ENCODE peak calls at places on chromosomes 11 and 22, in six cellular contexts. G, R, Z, P, N and M are unnamed samples.

GRCh38 chr11:115682101-115682500 is 177.9 kb upstream of the CADM1 start:
- DNase-seq in P (no peak), N (no peak), Z (no peak), G (no peak), R (no peak), M (no peak)

GRCh38 chr11:33895752-33896137 is 3.9 kb upstream of the LMO2 start:
- DNase-seq in G (no peak), N (no peak), P (no peak), R (peak; percentile 43), Z (no peak), M (no peak)

GRCh38 chr11:109680127-109680526 is 258.1 kb downstream of the C11orf87 start:
- DNase-seq in P (no peak), N (no peak), R (no peak), G (no peak), Z (no peak), M (no peak)

GRCh38 chr22:42284230-42284591 is 13.8 kb upstream of the TCF20 start:
- DNase-seq in N (no peak), Z (no peak), G (no peak), R (no peak), P (no peak), M (no peak)

GRCh38 chr22:33271390-33272161 is 213.4 kb upstream of the SYN3 start:
- DNase-seq in R (peak; percentile 87), P (no peak), G (peak; percentile 87), Z (no peak), N (peak; percentile 44), M (peak; percentile 26)

GRCh38 chr11:69010361-69010891 is 2.6 kb downstream of the MRGPRF start:
- DNase-seq in N (no peak), Z (no peak), G (no peak), P (no peak), R (no peak), M (no peak)

GRCh38 chr11:130653838-130654601 is 205.6 kb downstream of the ADAMTS15 start:
- DNase-seq in N (peak; percentile 64), R (peak; percentile 74), P (no peak), G (peak; percentile 72), Z (no peak), M (peak; percentile 61)

GRCh38 chr11:12802418-12803085 is 128.3 kb downstream of the TEAD1 start:
- DNase-seq in G (peak; percentile 95), P (no peak), N (peak; percentile 84), R (peak; percentile 84), Z (peak; percentile 82), M (no peak)

GRCh38 chr22:25488244-25489020 is 76.0 kb upstream of the GRK3 start:
- DNase-seq in P (no peak), G (peak; percentile 88), Z (peak; percentile 54), R (peak; percentile 27), N (peak; percentile 41), M (peak; percentile 20)

GRCh38 chr11:9459573-9460321 is 1.1 kb upstream of the ZNF143 start:
- DNase-seq in P (no peak), G (no peak), Z (peak; percentile 32), R (peak; percentile 12), N (peak; percentile 27), M (peak; percentile 35)

GRCh38 chr22:30208631-30209603 is 37.6 kb downstream of the LIF start:
- DNase-seq in N (peak; percentile 38), P (no peak), Z (peak; percentile 87), G (peak; percentile 81), R (no peak), M (peak; percentile 54)

GRCh38 chr22:19959043-19959586 is 17.5 kb upstream of the TXNRD2 start:
- DNase-seq in G (peak; percentile 80), R (peak; percentile 73), P (no peak), Z (peak; percentile 82), N (peak; percentile 78), M (peak; percentile 59)

GRCh38 chr22:39097098-39098020 is at the start of gene APOBEC3H:
- DNase-seq in G (peak; percentile 19), R (peak; percentile 21), P (no peak), Z (peak; percentile 35), N (peak; percentile 41), M (peak; percentile 25)

GRCh38 chr22:18032455-18033101 is 8.2 kb upstream of the MICAL3 start:
- DNase-seq in Z (peak; percentile 73), P (no peak), G (no peak), R (no peak), N (no peak), M (no peak)

GRCh38 chr11:14300661-14301304 is 58.2 kb downstream of the RRAS2 start:
- DNase-seq in N (peak; percentile 48), G (peak; percentile 45), R (peak; percentile 42), Z (peak; percentile 36), P (no peak), M (peak; percentile 17)

GRCh38 chr11:19935507-19935906 is 222.9 kb downstream of the NAV2 start:
- DNase-seq in P (no peak), Z (no peak), R (no peak), G (no peak), N (no peak), M (no peak)

GRCh38 chr22:30221121-30221992 is 25.2 kb downstream of the LIF start:
- DNase-seq in G (no peak), R (no peak), N (peak; percentile 46), Z (no peak), P (no peak), M (no peak)

GRCh38 chr11:72683782-72684200 is 9.6 kb upstream of the PDE2A start:
- DNase-seq in Z (peak; percentile 58), G (peak; percentile 58), N (peak; percentile 60), P (no peak), R (peak; percentile 49), M (peak; percentile 73)

GRCh38 chr11:72680624-72681158 is 6.5 kb upstream of the PDE2A start:
- DNase-seq in R (no peak), G (no peak), N (no peak), Z (no peak), P (no peak), M (no peak)

GRCh38 chr11:72679869-72680268 is 5.6 kb upstream of the PDE2A start:
- DNase-seq in R (no peak), G (no peak), N (no peak), Z (no peak), P (no peak), M (no peak)

GRCh38 chr11:72682238-72682872 is 8.1 kb upstream of the PDE2A start:
- DNase-seq in R (no peak), N (no peak), Z (no peak), G (no peak), P (no peak), M (no peak)

DNA sequence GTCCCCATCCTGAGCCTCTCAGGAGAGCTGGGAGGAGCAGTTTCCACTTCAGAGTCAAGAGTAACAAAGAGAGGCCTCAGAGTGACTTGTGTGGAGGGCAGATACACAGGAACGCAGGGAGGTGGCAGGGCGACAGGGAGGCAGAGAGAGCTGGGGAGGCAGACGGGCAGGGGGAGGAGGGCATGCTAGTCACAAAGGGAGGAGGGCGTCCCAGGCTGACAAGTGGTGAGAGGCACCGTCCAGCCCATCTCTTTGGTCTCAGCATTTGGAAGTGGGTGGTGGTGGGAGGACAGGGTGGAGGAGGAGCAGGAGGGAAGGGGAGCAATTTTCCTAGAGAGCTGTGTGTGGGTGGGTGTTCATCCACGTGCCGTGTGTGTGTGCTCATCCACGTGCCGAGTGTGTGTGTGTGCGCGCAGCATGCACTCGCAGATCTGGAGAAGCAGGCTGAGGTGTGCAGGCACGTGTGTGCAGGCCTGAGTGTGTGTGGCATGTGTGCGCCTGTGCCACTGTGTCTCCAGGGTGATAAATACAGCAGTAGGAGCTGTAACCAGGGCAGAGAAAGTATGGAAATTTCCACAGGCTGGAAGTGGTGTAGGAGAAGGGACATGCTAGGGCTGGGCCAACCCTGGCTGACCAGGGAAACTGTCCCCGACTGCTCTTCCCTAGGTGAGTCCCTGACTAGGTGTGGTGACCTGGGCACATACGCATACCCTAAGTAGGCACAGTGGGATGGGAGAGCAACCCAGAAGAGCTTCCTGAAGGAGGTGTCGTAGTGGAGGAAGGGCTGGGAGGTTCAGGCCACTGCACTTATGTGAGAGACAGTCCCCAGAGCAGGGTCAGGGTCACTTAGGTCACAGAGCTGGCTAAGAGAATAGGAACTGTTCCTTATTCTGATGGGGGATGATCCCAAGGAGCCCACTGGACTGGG is 7.3 kb upstream of the PDE2A start:
- DNase-seq in P (no peak), R (no peak), N (no peak), Z (no peak), G (no peak), M (no peak)
- TF ChIP-seq POLR2A in P (no peak), R (no peak), N (no peak), Z (no peak), G (no peak), M (no peak)

DNA sequence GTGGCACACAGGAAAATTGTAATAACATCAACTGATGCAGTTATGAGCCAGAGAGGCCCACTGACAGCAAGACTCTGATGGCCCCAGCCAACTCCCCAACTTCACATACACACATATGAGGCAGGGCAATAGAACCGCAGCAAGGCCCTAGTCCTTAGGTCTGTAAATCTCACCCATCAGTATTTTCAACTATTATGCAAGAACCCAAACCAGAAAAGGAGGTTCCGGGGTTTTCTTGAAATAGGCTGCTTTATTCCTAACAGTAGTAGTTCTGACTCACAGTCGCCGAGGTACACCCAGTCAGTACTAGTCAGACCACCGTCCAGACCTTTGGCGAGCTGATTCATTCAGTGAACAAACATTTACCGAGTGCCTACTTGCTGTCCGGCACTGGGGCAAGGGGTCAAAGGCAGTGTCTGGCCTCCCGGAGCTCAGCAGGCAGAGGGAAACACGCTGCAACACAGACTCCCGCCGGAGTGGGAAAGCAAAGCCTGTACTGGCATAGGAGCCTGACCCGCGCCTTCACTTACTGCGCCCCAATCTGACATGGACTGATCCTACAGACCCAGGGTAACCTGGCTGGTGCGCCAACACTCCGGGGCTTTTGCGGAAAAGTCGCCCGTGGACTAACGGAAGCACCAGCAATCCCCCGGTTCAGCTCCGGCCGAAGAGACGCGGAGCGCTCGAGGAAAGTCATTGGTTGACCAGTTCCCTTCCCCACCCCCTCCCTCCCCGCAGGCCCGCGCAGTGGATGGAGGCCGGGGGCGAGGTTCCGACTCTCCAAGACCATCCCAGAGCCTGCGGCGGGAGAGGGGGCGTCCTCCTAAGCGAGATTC is 1.3 kb downstream of the PLEKHA7 start:
- DNase-seq in R (peak; percentile 27), N (peak; percentile 75), P (no peak), Z (peak; percentile 23), G (peak; percentile 88), M (no peak)
- TF ChIP-seq CTCF in R (no peak), N (no peak), P (no peak), Z (no peak), G (no peak), M (no peak)

DNA sequence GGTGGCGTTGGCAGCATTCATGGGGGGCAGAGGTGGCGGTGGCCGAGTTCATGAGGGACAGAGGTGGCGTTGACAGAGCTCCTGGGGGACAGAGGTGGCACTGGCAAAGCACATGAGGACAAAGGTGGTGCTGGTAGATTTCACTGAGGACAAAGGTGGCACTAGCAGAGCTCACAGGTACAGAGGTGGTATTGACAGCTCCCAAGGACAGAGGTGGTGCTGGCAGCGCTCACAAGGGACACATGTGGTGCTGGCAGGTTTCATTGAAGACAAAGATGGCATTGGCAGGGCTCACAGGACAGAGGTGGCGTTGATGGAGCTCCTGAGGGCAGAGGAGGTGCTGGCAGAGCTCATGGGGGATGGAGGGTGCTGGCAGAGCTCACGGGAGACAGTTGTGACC is 425.4 kb downstream of the CTTN start:
- DNase-seq in Z (no peak), N (no peak), R (no peak), G (no peak), P (no peak), M (no peak)
- H3K9me3 ChIP-seq in Z (no peaks in the 10 kb centered on the region), N (no peaks in the 10 kb centered on the region), R (no peaks in the 10 kb centered on the region), G (no peaks in the 10 kb centered on the region), P (no peaks in the 10 kb centered on the region), M (no peaks in the 10 kb centered on the region)

DNA sequence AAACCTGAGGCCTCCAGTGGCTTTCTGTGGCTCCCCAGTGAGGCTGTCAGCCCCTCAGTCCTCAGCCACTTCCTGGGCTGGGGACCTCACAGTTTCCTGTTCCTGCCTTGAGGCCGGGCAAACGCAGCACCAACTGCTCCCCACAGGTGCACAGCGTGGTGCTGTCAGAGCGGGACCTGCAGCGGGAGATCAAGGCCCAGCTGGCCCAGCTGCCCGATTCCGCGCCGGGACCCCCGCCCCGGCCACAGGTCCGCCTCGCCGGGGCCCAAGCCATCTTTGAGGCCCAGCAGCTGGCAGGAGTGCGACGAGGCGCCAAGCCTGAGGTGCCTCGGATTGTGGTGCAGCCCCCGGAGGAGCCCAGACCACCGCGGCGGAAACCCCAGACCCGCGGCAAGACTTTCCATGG is 5.4 kb downstream of the TBC1D10C start:
- DNase-seq in Z (no peak), P (no peak), G (no peak), N (peak; percentile 77), R (no peak), M (no peak)
- TF ChIP-seq POLR2A in Z (no peak), P (peak; percentile 40), G (no peak), N (no peak), R (no peak), M (no peak)